ENCODE peak calls at places on chromosome 1, in seven cellular contexts. M, J, H, V, K, L and U are unnamed samples.

GRCh38 chr1:153288634-153289275 is 24.0 kb downstream of the PGLYRP3 start:
- DNase-seq in H (no peak), L (no peak), M (no peak), V (no peak), J (no peak), K (no peak), U (no peak)

GRCh38 chr1:233188061-233188460 is 107.5 kb downstream of the PCNX2 start:
- DNase-seq in M (no peak), L (no peak), V (no peak), J (no peak), K (no peak), H (no peak), U (no peak)

GRCh38 chr1:29801561-29801973 is 565.2 kb downstream of the PTPRU start:
- DNase-seq in M (no peak), K (peak), J (no peak), V (peak), H (no peak), L (no peak), U (no peak)

GRCh38 chr1:180482425-180483275 is 19.7 kb downstream of the ACBD6 start:
- DNase-seq in L (no peak), V (no peak), K (no peak), H (no peak), J (no peak), M (peak), U (no peak)

GRCh38 chr1:104295516-104295915 is 545.8 kb downstream of the AMY1C start:
- DNase-seq in J (no peak), L (no peak), V (no peak), H (no peak), K (no peak), M (no peak), U (no peak)

GRCh38 chr1:244319283-244320132 is 132.2 kb downstream of the ADSS2 start:
- DNase-seq in M (no peak), J (no peak), K (no peak), L (no peak), V (no peak), H (no peak), U (no peak)

GRCh38 chr1:145879775-145880174 is 5.9 kb downstream of the ANKRD35 start:
- DNase-seq in J (no peak), L (no peak), K (no peak), V (no peak), H (no peak), M (no peak), U (no peak)

GRCh38 chr1:154534263-154534844 is 24.1 kb downstream of the UBE2Q1 start:
- DNase-seq in V (no peak), K (no peak), L (no peak), J (no peak), M (peak), H (peak), U (no peak)

GRCh38 chr1:16618719-16619118 is 5.4 kb upstream of the NBPF1 start:
- DNase-seq in J (peak), L (peak), M (no peak), K (peak), V (peak), H (no peak), U (no peak)

GRCh38 chr1:113109908-113110554 is 37.0 kb downstream of the LRIG2 start:
- DNase-seq in H (no peak), K (peak), M (no peak), L (no peak), J (no peak), V (no peak), U (peak)

GRCh38 chr1:1093610-1093943 is 19.5 kb upstream of the RNF223 start:
- DNase-seq in M (no peak), K (no peak), J (no peak), V (no peak), H (no peak), L (no peak), U (no peak)

GRCh38 chr1:171877711-171878110 is 36.4 kb downstream of the DNM3 start:
- DNase-seq in K (no peak), M (no peak), J (no peak), L (no peak), V (no peak), H (no peak), U (no peak)

GRCh38 chr1:29145739-29146437 is 22.2 kb upstream of the TMEM200B start:
- DNase-seq in K (no peak), M (peak), V (no peak), J (no peak), L (no peak), H (peak), U (no peak)

GRCh38 chr1:209630383-209631219 is 21.6 kb downstream of the LAMB3 start:
- DNase-seq in K (no peak), H (no peak), L (no peak), J (no peak), V (peak), M (no peak), U (no peak)

GRCh38 chr1:151806170-151806569 is 951 bp upstream of the LINGO4 start:
- DNase-seq in V (no peak), M (no peak), H (no peak), L (no peak), K (no peak), J (no peak), U (no peak)

GRCh38 chr1:19623523-19623922 is 20.6 kb upstream of the NBL1 start:
- DNase-seq in M (peak), L (no peak), V (no peak), K (no peak), H (no peak), J (no peak), U (no peak)

GRCh38 chr1:91842563-91842962 is 43.4 kb downstream of the TGFBR3 start:
- DNase-seq in K (no peak), H (no peak), J (no peak), M (no peak), V (no peak), L (no peak), U (no peak)

GRCh38 chr1:91843843-91844242 is 42.1 kb downstream of the TGFBR3 start:
- DNase-seq in L (no peak), V (no peak), K (no peak), J (no peak), H (no peak), M (no peak), U (no peak)

GRCh38 chr1:91846007-91846620 is 39.8 kb downstream of the TGFBR3 start:
- DNase-seq in M (peak), K (peak), H (peak), V (no peak), L (no peak), J (no peak), U (peak)

GRCh38 chr1:91847851-91848250 is 38.1 kb downstream of the TGFBR3 start:
- DNase-seq in L (no peak), H (no peak), M (no peak), J (no peak), V (no peak), K (no peak), U (no peak)

DNA sequence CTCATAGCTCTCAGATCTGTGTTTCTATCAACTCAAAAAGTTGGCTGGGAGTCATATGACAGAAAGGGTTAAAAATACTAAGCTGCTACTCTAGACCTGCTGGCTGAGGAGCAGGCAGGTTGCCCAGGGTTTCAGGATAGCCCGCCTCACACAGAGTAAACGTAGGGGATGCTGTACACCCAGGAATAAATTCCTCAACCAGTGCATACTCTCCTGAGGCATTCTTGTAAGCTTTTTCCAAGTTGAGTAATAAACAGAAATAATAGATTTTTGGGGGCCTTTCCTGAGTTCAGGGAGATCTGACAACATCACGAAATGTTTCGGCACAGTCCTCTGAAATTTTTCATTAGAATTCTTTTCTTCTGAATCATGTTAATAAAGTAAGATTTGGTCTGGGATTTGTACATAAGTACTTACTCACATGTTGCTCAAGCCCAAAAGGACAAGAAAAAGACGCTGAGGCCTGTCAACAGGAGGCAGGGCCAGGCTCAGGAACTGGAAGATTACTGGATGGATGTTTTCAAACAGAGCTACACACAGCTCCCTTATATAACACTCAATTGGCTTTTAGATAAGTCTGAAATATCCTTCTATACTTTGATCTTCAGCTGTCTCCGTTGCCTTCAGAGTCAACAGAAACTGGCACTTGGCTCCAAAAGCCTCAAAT is 41.0 kb downstream of the TGFBR3 start:
- DNase-seq in M (peak), K (peak), H (peak), J (no peak), L (no peak), V (no peak), U (peak)
- H3K27ac ChIP-seq in M (peak), K (peak), H (peak), J (peak), L (peak), V (peak), U (peak)

GRCh38 chr1:21935393-21935804 is 1.7 kb downstream of the HSPG2 start:
- DNase-seq in J (no peak), M (peak), L (no peak), K (no peak), H (no peak), V (no peak), U (no peak)

GRCh38 chr1:21935891-21936365 is 1.2 kb downstream of the HSPG2 start:
- DNase-seq in V (no peak), J (no peak), M (no peak), K (no peak), H (no peak), L (no peak), U (no peak)

GRCh38 chr1:21932127-21932526 is 5.0 kb downstream of the HSPG2 start:
- DNase-seq in V (no peak), J (no peak), K (peak), L (peak), H (no peak), M (no peak), U (peak)

GRCh38 chr1:21931171-21932093 is 5.7 kb downstream of the HSPG2 start:
- DNase-seq in V (peak), J (peak), L (peak), H (peak), K (peak), M (peak), U (peak)

DNA sequence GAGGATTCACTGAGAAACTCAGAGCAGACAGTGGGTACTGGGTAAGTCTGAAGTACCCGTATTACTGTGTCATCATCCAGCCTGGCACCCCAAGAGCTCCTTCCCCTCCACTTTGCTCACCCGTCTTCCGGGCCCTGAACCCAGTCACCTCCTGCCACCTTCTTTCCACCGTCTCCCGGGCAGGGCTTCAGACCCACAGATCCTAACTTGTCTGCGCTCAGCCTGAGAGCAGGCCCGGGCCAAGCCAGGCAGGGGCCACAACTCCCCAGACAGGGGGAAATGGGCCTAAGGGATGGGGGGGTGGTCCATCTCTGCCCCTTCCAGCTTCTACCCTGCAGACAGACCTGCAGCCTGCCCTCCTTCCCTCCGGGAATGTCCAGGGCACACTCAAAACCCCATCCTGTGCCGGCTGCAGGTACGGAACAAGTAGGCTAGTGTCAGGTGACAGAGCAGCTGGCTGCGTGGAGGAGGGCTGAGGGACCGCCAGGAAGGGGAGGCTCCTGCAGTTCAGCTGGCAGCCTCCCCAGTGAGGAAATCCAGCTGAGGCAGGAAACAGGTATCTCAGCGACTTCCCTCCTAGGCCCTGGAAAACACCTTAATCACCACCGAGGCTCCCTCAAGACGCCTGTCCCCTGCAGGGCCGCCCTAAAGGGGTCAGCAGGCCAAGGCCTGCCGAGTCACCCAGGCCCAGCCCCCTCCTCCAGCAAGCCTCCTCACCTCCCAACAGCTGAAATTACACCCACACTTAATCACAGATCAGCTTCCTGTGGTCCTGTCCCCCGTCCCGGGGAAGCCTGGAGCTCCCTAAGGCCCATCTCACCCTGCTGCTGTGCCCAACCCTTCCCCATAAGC is 3.5 kb downstream of the HSPG2 start:
- DNase-seq in M (no peak), K (peak), L (peak), H (peak), J (no peak), V (peak), U (peak)
- TF ChIP-seq POLR2A in M (no peak), K (peak), L (no peak), H (peak), J (no peak), V (no peak), U (no peak)

DNA sequence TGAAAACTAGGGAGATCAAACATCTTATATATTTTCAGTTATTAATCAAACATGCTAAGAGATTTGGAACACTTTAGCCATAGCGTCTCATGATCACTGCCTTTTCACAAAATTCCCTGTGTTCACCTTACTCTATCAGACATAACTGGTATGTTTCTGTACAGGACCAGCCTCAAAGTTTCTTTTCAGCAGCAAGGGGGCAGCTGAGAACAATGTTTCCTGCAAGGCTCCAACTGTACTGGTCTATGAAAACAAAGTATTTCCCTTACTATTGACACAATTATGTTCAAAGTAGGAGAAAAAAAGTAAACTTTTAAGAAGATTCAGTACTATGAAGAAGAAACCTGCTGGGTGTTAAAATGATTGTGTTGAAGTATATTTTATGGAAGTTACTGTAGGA is 98.5 kb downstream of the ATF6 start:
- DNase-seq in V (no peak), H (no peak), K (no peak), M (peak), J (no peak), L (no peak), U (peak)
- TF ChIP-seq CTCF in V (no peak), H (no peak), K (peak), M (peak), J (peak), L (no peak), U (peak)

GRCh38 chr1:228161866-228162265 is 3.7 kb upstream of the IBA57 start:
- DNase-seq in V (no peak), K (no peak), L (no peak), H (no peak), J (peak), M (no peak), U (no peak)

GRCh38 chr1:228162286-228163003 is 3.2 kb upstream of the IBA57 start:
- DNase-seq in M (no peak), J (peak), L (peak), K (peak), V (peak), H (no peak), U (no peak)

GRCh38 chr1:228164561-228165371 is 838 bp upstream of the IBA57 start:
- DNase-seq in J (no peak), L (no peak), K (no peak), V (no peak), H (no peak), M (no peak), U (no peak)

GRCh38 chr1:228163776-228164534 is 1.6 kb upstream of the IBA57 start:
- DNase-seq in M (no peak), L (no peak), J (peak), V (no peak), K (no peak), H (no peak), U (no peak)

DNA sequence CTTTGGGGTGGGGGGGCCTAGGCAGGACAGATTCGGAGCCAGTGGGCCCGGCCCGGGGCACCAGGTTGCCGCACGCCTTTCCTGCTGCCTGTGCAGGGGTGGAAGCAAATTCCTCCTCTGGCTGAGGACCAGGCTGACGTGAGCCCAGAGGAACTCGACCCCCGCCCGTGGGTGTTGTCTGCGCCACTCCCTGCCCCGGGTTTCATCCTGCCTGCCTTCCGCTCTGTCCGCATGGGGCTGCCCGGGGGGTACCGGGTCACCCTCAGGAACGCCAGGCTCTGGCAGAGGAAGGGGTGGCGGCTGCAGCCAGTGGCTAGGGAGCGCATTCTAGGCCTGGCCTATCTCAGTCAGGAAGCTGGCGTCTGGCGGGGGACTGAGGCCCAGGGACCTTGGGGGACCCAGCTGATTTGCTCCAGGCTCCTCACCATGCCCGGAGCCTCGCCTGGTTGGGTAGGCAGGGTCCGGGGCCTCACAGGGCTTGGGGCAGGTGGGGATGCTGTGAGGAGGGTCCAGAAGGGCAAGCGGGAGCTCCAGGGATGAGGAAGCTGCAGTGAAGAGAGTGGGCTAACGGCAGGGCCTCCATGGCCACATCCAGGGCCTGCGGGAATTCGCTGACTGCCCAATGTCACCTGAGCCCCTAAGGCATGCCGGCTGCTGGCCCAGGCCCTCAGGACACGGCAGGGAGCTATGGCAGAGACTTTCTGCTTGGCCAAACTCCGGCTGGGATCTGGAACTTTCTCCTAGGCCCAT is 2.4 kb upstream of the IBA57 start:
- DNase-seq in J (peak), V (peak), H (peak), L (peak), M (no peak), K (peak), U (no peak)
- H3K27ac ChIP-seq in J (peak), V (peak), H (peak), L (peak), M (no peak), K (peak), U (peak)

DNA sequence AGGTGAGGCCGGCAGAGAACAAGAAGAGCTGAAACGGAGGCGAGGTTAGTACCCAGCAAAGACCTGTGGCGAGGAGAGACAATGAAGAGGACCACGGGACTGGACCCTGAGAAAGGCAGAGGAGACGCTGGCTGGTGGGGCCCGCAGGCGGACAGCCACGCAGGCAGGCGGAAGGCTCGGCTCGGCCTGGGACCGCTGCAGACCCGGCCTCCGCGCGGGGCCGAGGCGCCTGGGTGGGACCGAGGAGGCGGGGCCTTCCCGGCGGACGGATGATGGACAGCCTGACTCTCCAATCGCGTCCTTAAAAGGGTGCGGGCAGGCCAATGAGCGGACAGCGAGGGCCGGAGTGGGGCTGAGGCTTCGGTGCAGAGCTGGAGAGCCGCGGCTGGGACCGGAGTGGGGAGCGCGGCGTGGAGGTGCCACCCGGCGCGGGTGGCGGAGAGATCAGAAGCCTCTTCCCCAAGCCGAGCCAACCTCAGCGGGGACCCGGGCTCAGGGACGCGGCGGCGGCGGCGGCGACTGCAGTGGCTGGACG is at the start of gene MPZL1:
- DNase-seq in M (peak), H (peak), K (peak), J (peak), L (peak), V (peak), U (peak)
- TF ChIP-seq POLR2A in M (peak), H (peak), K (peak), J (peak), L (peak), V (peak), U (peak)

GRCh38 chr1:164240081-164240480 is 318.9 kb upstream of the PBX1 start:
- DNase-seq in H (peak), L (no peak), K (no peak), M (no peak), V (no peak), J (no peak), U (no peak)
- TF ChIP-seq CTCF in H (no peak), L (peak), K (no peak), M (no peak), V (no peak), J (peak), U (no peak)

GRCh38 chr1:203202431-203203245 is 16.1 kb upstream of the CHI3L1 start:
- DNase-seq in J (peak), K (peak), V (no peak), M (no peak), H (no peak), L (no peak), U (no peak)
- H3K27ac ChIP-seq in J (peak), K (peak), V (peak), M (no peak), H (no peak), L (peak), U (no peak)